ENCODE peak calls at places on chromosome 16, in seven cellular contexts. Y, E, D, I, S, Q and N are unnamed samples.

GRCh38 chr16:55021595-55022475 is 91.2 kb downstream of the IRX5 start:
- DNase-seq in Y (no peak), E (no peak), D (peak; percentile 35), I (no peak), S (no peak), Q (peak; percentile 35), N (no peak)

GRCh38 chr16:65409505-65409904 is 287.6 kb upstream of the CDH11 start:
- DNase-seq in Y (peak; percentile 59), E (no peak), D (peak; percentile 33), I (no peak), S (no peak), Q (no peak), N (no peak)

GRCh38 chr16:89555780-89556179 is 4.7 kb upstream of the RPL13 start:
- DNase-seq in Y (no peak), E (no peak), D (no peak), I (no peak), S (no peak), Q (no peak), N (no peak)

GRCh38 chr16:51276335-51276734 is 125.3 kb upstream of the SALL1 start:
- DNase-seq in Y (no peak), E (no peak), D (peak; percentile 60), I (no peak), S (no peak), Q (no peak), N (no peak)

GRCh38 chr16:56470232-56470631 is 18.9 kb downstream of the OGFOD1 start:
- DNase-seq in Y (no peak), E (no peak), D (no peak), I (no peak), S (no peak), Q (no peak), N (no peak)

GRCh38 chr16:74226361-74226979 is 70.1 kb upstream of the PSMD7 start:
- DNase-seq in Y (peak; percentile 31), E (no peak), D (peak; percentile 31), I (no peak), S (no peak), Q (peak; percentile 40), N (no peak)

GRCh38 chr16:87951550-87952538 is 610 bp downstream of the BANP start:
- DNase-seq in Y (no peak), E (no peak), D (no peak), I (no peak), S (no peak), Q (no peak), N (no peak)

GRCh38 chr16:68264128-68265077 is at the start of gene SLC7A6:
- DNase-seq in Y (peak; percentile 69), E (peak; percentile 90), D (peak; percentile 64), I (peak; percentile 75), S (peak; percentile 85), Q (peak; percentile 68), N (peak; percentile 86)

GRCh38 chr16:24853830-24854229 is 8.1 kb downstream of the SLC5A11 start:
- DNase-seq in Y (peak; percentile 66), E (no peak), D (peak; percentile 53), I (no peak), S (peak; percentile 70), Q (peak; percentile 72), N (no peak)

DNA sequence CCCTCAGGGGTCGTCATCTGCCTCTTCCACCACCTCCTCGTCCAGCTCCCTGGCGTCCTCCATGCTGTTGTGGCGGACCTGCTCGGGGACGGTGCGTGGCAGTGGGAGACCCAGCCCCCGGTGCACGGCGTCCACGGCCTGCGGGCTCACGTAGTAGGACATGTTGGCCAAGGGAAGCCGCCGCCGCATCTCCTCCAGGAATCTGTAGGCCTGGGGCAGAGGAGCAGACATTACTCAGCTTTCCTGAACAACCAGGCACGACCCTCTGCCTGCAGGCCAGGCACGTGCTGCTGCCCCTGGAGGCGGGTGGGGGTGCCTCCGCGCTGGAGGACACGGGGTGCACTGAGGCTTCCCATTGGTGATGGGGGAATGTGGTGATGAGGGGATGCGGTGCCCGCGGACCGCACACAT is 17.8 kb downstream of the TELO2 start:
- DNase-seq in Y (no peak), E (no peak), D (no peak), I (no peak), S (no peak), Q (no peak), N (no peak)
- TF ChIP-seq CTCF in Y (no peak), E (no peak), D (no peak), I (no peak), S (no peak), Q (no peak), N (no peak)

DNA sequence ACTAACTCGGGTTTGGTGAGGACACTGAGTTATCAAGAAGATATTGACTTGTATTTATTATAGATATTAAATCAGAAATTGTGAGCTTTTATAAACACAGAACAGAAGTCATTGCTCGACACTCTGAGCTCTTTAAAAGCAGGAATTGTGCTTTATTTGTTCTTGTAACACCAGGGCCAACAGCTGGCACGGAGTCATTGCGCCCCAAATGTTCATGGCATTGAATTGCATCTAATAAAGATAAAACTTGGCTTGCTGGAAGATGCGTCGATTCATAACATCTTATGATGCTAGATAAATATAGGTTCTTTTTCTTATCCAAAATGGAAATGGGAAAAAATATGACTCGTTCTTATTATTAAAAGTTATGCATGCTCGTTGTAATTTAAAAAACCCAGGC is 11.8 kb upstream of the MLYCD start:
- DNase-seq in Y (no peak), E (no peak), D (peak; percentile 27), I (no peak), S (no peak), Q (peak; percentile 17), N (no peak)
- TF ChIP-seq CTCF in Y (peak; percentile 29), E (no peak), D (peak; percentile 37), I (no peak), S (no peak), Q (peak; percentile 13), N (no peak)

GRCh38 chr16:79997257-79997656 is 396.7 kb upstream of the MAF start:
- DNase-seq in Y (peak; percentile 26), E (no peak), D (peak; percentile 17), I (no peak), S (no peak), Q (peak; percentile 13), N (no peak)
- TF ChIP-seq CTCF in Y (peak; percentile 56), E (peak; percentile 8), D (peak; percentile 44), I (peak; percentile 31), S (no peak), Q (peak; percentile 33), N (no peak)

DNA sequence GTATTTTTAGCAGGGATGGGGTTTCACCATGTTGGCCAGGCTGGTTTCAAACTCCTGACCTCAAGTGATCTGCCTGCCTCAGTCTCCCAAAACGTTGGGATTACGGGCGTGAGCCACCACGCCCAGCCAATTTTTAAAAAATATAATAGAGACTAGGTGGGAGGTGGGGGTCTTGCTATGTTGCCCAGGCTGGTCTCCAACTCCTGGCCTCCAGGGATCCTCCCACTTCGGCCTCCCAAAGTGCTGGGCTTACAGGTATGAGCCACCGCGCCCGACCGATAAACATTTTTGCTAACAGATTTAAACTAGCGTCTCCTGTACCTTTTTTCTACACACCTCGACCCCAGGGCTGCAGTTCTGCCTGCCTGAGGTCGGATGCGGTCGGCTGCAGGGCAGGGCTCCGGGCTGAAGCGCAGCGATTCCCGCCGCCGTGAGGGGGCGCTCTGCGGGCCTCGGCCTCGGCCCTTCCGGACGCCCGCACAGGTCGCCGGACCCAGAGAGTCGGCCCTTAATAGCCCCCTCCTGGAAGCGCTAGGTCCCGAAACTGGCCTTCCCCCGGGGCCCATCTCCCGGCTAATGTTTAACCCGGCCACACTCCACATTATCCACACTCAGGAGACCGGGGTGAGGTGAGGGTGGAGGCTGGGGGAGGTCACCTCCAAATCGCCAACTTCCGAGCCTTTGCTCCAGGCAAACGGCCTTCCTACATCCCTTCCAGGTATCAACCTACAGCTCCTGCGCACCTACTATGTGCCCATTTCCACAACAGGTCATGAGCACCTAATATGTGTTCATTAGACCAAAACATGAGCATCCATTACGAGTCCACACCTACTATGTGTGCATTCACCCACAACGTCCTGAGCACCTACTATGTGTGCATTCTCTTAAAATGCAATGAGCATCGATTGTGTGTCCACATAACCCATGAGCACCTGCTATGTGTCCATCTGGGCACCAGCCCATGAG is 2.0 kb upstream of the GLIS2 start:
- DNase-seq in Y (no peak), E (peak; percentile 76), D (peak; percentile 35), I (no peak), S (no peak), Q (no peak), N (no peak)
- TF ChIP-seq CTCF in Y (peak; percentile 47), E (peak; percentile 72), D (no peak), I (peak; percentile 72), S (peak; percentile 29), Q (peak; percentile 48), N (peak; percentile 45)

GRCh38 chr16:78249056-78249455 is 149.6 kb downstream of the WWOX start:
- DNase-seq in Y (no peak), E (no peak), D (no peak), I (peak; percentile 11), S (no peak), Q (no peak), N (no peak)
- TF ChIP-seq CTCF in Y (no peak), E (no peak), D (no peak), I (no peak), S (no peak), Q (no peak), N (no peak)

GRCh38 chr16:52958951-52959350 is 93.7 kb downstream of the CHD9NB start:
- DNase-seq in Y (no peak), E (no peak), D (no peak), I (no peak), S (no peak), Q (no peak), N (no peak)
- TF ChIP-seq CTCF in Y (no peak), E (no peak), D (no peak), I (no peak), S (no peak), Q (no peak), N (no peak)

GRCh38 chr16:84746875-84747274 is 47.1 kb downstream of the USP10 start:
- DNase-seq in Y (no peak), E (no peak), D (no peak), I (no peak), S (no peak), Q (no peak), N (no peak)
- TF ChIP-seq CTCF in Y (peak; percentile 20), E (no peak), D (peak; percentile 36), I (no peak), S (no peak), Q (peak; percentile 35), N (no peak)

GRCh38 chr16:26453215-26453614 is 613.5 kb upstream of the C16orf82 start:
- DNase-seq in Y (no peak), E (no peak), D (no peak), I (no peak), S (no peak), Q (no peak), N (no peak)
- TF ChIP-seq CTCF in Y (no peak), E (no peak), D (no peak), I (no peak), S (no peak), Q (no peak), N (no peak)

DNA sequence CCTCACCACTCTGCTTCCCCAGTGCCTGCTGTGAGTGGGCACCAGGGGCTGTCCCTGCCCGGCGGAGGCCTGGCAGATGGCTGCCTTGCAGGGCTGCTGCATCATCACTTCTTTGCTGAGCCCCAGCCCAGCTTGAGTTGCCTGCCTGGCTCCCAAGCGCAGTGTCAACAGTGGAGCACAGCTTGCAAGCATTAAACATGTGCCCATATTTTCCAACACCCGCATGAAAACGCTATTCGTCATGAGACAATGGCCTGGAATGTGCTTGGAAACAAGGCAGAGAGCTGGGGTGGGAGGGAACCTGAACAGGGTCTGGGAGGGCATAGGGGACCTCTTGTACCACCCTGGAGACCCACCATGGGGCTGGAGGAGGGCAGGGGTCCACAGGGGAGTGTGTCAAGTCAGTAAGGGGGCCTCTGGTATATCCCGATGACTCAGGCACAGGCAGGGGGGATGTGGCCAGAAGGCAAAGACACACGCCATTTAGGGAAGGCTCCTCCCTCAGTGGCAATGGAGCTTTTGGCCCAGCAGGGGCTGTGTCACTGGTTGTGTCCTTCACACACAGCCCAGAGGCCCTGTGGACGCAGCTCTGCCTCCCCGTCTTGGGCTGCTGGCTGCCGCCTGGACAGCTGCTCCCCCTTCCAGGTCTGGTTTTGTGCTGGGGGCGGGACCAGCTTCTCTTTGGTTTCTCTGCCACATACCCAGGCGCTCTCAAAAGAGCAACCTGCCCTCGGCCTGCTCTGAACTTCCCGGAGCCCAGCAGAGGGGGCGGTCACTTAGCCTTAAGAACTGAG is 17.4 kb upstream of the MTSS2 start:
- DNase-seq in Y (peak; percentile 94), E (no peak), D (peak; percentile 87), I (peak; percentile 68), S (peak; percentile 94), Q (peak; percentile 48), N (no peak)
- TF ChIP-seq CTCF in Y (peak; percentile 55), E (no peak), D (peak; percentile 30), I (peak; percentile 8), S (no peak), Q (peak; percentile 11), N (no peak)